ENCODE peak calls at places on chromosomes 7 and 10, in five cellular contexts. M, L, S, C and D are unnamed samples.

GRCh38 chr7:81638216-81638615 is 131.6 kb downstream of the HGF start:
- DNase-seq in M (no peak), L (peak; percentile 74), S (no peak), C (no peak), D (no peak)

GRCh38 chr10:1395025-1395981 is 339.1 kb downstream of the WDR37 start:
- DNase-seq in M (no peak), L (no peak), S (no peak), C (no peak), D (peak; percentile 41)

GRCh38 chr7:141362580-141363435 is 188.4 kb upstream of the AGK start:
- DNase-seq in M (no peak), L (no peak), S (no peak), C (no peak), D (no peak)

GRCh38 chr10:20954519-20954918 is 57.4 kb upstream of the NEBL start:
- DNase-seq in M (no peak), L (no peak), S (no peak), C (no peak), D (peak; percentile 82)

GRCh38 chr10:63554666-63555065 is 33.5 kb downstream of the REEP3 start:
- DNase-seq in M (no peak), L (no peak), S (peak; percentile 87), C (no peak), D (no peak)

GRCh38 chr10:15487376-15487775 is 116.3 kb upstream of the FAM171A1 start:
- DNase-seq in M (no peak), L (no peak), S (no peak), C (no peak), D (no peak)

GRCh38 chr10:77782328-77783061 is 144.1 kb downstream of the DLG5 start:
- DNase-seq in M (no peak), L (no peak), S (no peak), C (no peak), D (no peak)

GRCh38 chr10:86041116-86041515 is 325.5 kb downstream of the GRID1 start:
- DNase-seq in M (no peak), L (no peak), S (no peak), C (no peak), D (no peak)

GRCh38 chr7:41824284-41824683 is 121.4 kb upstream of the INHBA start:
- DNase-seq in M (no peak), L (no peak), S (no peak), C (no peak), D (no peak)

GRCh38 chr7:70615066-70615465 is 516.9 kb upstream of the GALNT17 start:
- DNase-seq in M (no peak), L (no peak), S (no peak), C (peak; percentile 34), D (no peak)